ENCODE peak calls at places on chromosome 9, in seven cellular contexts. Q, Z, H, P, Y, F and R are unnamed samples.

GRCh38 chr9:86303316-86303975 is 21.1 kb upstream of the ISCA1 start:
- DNase-seq in Q (no peak), Z (no peak), H (peak; percentile 13), P (no peak), Y (peak; percentile 56), F (no peak), R (peak; percentile 32)

GRCh38 chr9:94213513-94214124 is 45.5 kb upstream of the ZNF169 start:
- DNase-seq in Q (peak; percentile 65), Z (peak; percentile 86), H (peak; percentile 86), P (peak; percentile 67), Y (peak; percentile 81), F (peak; percentile 78), R (peak; percentile 86)

GRCh38 chr9:104263942-104264341 is 169.8 kb downstream of the SMC2 start:
- DNase-seq in Q (no peak), Z (no peak), H (no peak), P (no peak), Y (no peak), F (no peak), R (no peak)

GRCh38 chr9:113577525-113578261 is 114.2 kb downstream of the RGS3 start:
- DNase-seq in Q (no peak), Z (no peak), H (no peak), P (no peak), Y (peak; percentile 70), F (peak; percentile 25), R (no peak)

GRCh38 chr9:113921366-113921765 is 45.3 kb downstream of the ZNF618 start:
- DNase-seq in Q (no peak), Z (no peak), H (no peak), P (no peak), Y (no peak), F (no peak), R (no peak)

GRCh38 chr9:91075279-91075678 is 273.7 kb downstream of the SYK start:
- DNase-seq in Q (no peak), Z (no peak), H (no peak), P (no peak), Y (no peak), F (no peak), R (no peak)

GRCh38 chr9:98899399-98900056 is 44.2 kb upstream of the COL15A1 start:
- DNase-seq in Q (no peak), Z (no peak), H (peak; percentile 29), P (no peak), Y (peak; percentile 68), F (peak; percentile 35), R (peak; percentile 91)

GRCh38 chr9:82513242-82513750 is 524.7 kb downstream of the SPATA31D1 start:
- DNase-seq in Q (no peak), Z (no peak), H (no peak), P (no peak), Y (no peak), F (no peak), R (no peak)

GRCh38 chr9:21316032-21316842 is 11.1 kb upstream of the IFNA5 start:
- DNase-seq in Q (no peak), Z (no peak), H (peak; percentile 30), P (no peak), Y (no peak), F (no peak), R (no peak)

GRCh38 chr9:21964925-21965385 is 29.2 kb downstream of the CDKN2A start:
- DNase-seq in Q (peak; percentile 48), Z (no peak), H (peak; percentile 68), P (peak; percentile 28), Y (peak; percentile 46), F (no peak), R (no peak)

GRCh38 chr9:98318834-98319478 is 63.5 kb upstream of the TBC1D2 start:
- DNase-seq in Q (no peak), Z (no peak), H (no peak), P (no peak), Y (peak; percentile 50), F (no peak), R (peak; percentile 51)

GRCh38 chr9:107933042-107933441 is 443.5 kb upstream of the KLF4 start:
- DNase-seq in Q (no peak), Z (no peak), H (no peak), P (no peak), Y (peak; percentile 49), F (no peak), R (peak; percentile 20)

GRCh38 chr9:119322137-119322695 is 47.0 kb downstream of the BRINP1 start:
- DNase-seq in Q (no peak), Z (no peak), H (no peak), P (no peak), Y (no peak), F (peak; percentile 87), R (peak; percentile 74)

GRCh38 chr9:35723426-35723825 is 8.6 kb downstream of the TLN1 start:
- DNase-seq in Q (no peak), Z (no peak), H (no peak), P (no peak), Y (no peak), F (no peak), R (peak; percentile 26)